ENCODE peak calls at places on chromosome 17, in eight cellular contexts. One of them, this sample, is unnamed.
A peak's percentile ranks its signal among the peaks of the same experiment; 100 is the strongest.

GRCh38 chr17:206941-207560 is 25.6 kb upstream of the DOC2B start:
- DNase-seq in tibial artery: no peak
- DNase-seq in left ventricle myocardium inferior: no peak
- DNase-seq in AG04450: no peak
- DNase-seq in bronchial epithelial cell: no peak
- DNase-seq in stomach: no peak
- DNase-seq in cardiac muscle cell: no peak
- DNase-seq in lung: no peak
- DNase-seq in this sample: no peak

GRCh38 chr17:11039342-11039741 is 201.5 kb upstream of the PIRT start:
- DNase-seq in cardiac muscle cell: no peak
- DNase-seq in lung: no peak
- DNase-seq in AG04450: no peak
- DNase-seq in bronchial epithelial cell: no peak
- DNase-seq in tibial artery: no peak
- DNase-seq in left ventricle myocardium inferior: no peak
- DNase-seq in stomach: no peak
- DNase-seq in this sample: no peak

GRCh38 chr17:67243284-67243683 is 1.7 kb downstream of the HELZ start:
- DNase-seq in lung: no peak
- DNase-seq in cardiac muscle cell: no peak
- DNase-seq in left ventricle myocardium inferior: no peak
- DNase-seq in stomach: no peak
- DNase-seq in bronchial epithelial cell: no peak
- DNase-seq in tibial artery: no peak
- DNase-seq in AG04450: no peak
- DNase-seq in this sample: no peak

GRCh38 chr17:65786479-65786878 is 225.0 kb upstream of the AXIN2 start:
- DNase-seq in left ventricle myocardium inferior: no peak
- DNase-seq in bronchial epithelial cell: no peak
- DNase-seq in tibial artery: no peak
- DNase-seq in lung: no peak
- DNase-seq in AG04450: no peak
- DNase-seq in cardiac muscle cell: no peak
- DNase-seq in stomach: no peak
- DNase-seq in this sample: no peak

GRCh38 chr17:70084476-70084875 is 9.5 kb downstream of the KCNJ16 start:
- DNase-seq in left ventricle myocardium inferior: no peak
- DNase-seq in tibial artery: no peak
- DNase-seq in stomach: no peak
- DNase-seq in bronchial epithelial cell: no peak
- DNase-seq in cardiac muscle cell: no peak
- DNase-seq in AG04450: no peak
- DNase-seq in lung: no peak
- DNase-seq in this sample: no peak

GRCh38 chr17:50550661-50551432 is 3.9 kb downstream of the SPATA20 start:
- DNase-seq in left ventricle myocardium inferior: peak; percentile 79
- DNase-seq in tibial artery: peak; percentile 84
- DNase-seq in bronchial epithelial cell: peak; percentile 56
- DNase-seq in lung: peak; percentile 80
- DNase-seq in stomach: peak; percentile 86
- DNase-seq in cardiac muscle cell: peak; percentile 94
- DNase-seq in AG04450: peak; percentile 73
- DNase-seq in this sample: peak; percentile 47

GRCh38 chr17:19295478-19296200 is 58.5 kb downstream of the EPN2 start:
- DNase-seq in left ventricle myocardium inferior: no peak
- DNase-seq in lung: no peak
- DNase-seq in AG04450: no peak
- DNase-seq in bronchial epithelial cell: no peak
- DNase-seq in cardiac muscle cell: peak; percentile 16
- DNase-seq in stomach: no peak
- DNase-seq in tibial artery: no peak
- DNase-seq in this sample: no peak

GRCh38 chr17:42507671-42508070 is 28.4 kb upstream of the NAGLU start:
- DNase-seq in lung: no peak
- DNase-seq in stomach: no peak
- DNase-seq in left ventricle myocardium inferior: no peak
- DNase-seq in cardiac muscle cell: no peak
- DNase-seq in bronchial epithelial cell: no peak
- DNase-seq in AG04450: no peak
- DNase-seq in tibial artery: no peak
- DNase-seq in this sample: no peak

GRCh38 chr17:28975031-28975430 is 23.7 kb upstream of the PHF12 start:
- DNase-seq in cardiac muscle cell: no peak
- DNase-seq in stomach: no peak
- DNase-seq in AG04450: no peak
- DNase-seq in left ventricle myocardium inferior: no peak
- DNase-seq in lung: no peak
- DNase-seq in bronchial epithelial cell: no peak
- DNase-seq in tibial artery: no peak
- DNase-seq in this sample: no peak

GRCh38 chr17:79405823-79406222 is 205.0 kb downstream of the RBFOX3 start:
- DNase-seq in stomach: no peak
- DNase-seq in AG04450: no peak
- DNase-seq in tibial artery: no peak
- DNase-seq in lung: no peak
- DNase-seq in cardiac muscle cell: no peak
- DNase-seq in left ventricle myocardium inferior: no peak
- DNase-seq in bronchial epithelial cell: no peak
- DNase-seq in this sample: no peak

GRCh38 chr17:1710807-1711553 is 803 bp upstream of the TLCD2 start:
- DNase-seq in bronchial epithelial cell: peak; percentile 44
- DNase-seq in lung: no peak
- DNase-seq in stomach: no peak
- DNase-seq in AG04450: no peak
- DNase-seq in cardiac muscle cell: peak; percentile 49
- DNase-seq in left ventricle myocardium inferior: no peak
- DNase-seq in tibial artery: no peak
- DNase-seq in this sample: no peak

GRCh38 chr17:47413872-47414271 is 90.1 kb downstream of the EFCAB13 start:
- DNase-seq in bronchial epithelial cell: no peak
- DNase-seq in AG04450: no peak
- DNase-seq in lung: no peak
- DNase-seq in left ventricle myocardium inferior: no peak
- DNase-seq in stomach: no peak
- DNase-seq in cardiac muscle cell: no peak
- DNase-seq in tibial artery: no peak
- DNase-seq in this sample: no peak

GRCh38 chr17:69761767-69762321 is 313.2 kb upstream of the KCNJ16 start:
- DNase-seq in AG04450: peak; percentile 93
- DNase-seq in bronchial epithelial cell: peak; percentile 99
- DNase-seq in cardiac muscle cell: peak; percentile 73
- DNase-seq in lung: no peak
- DNase-seq in tibial artery: no peak
- DNase-seq in left ventricle myocardium inferior: no peak
- DNase-seq in stomach: no peak
- DNase-seq in this sample: no peak

GRCh38 chr17:6422654-6423241 is 12.2 kb downstream of the AIPL1 start:
- DNase-seq in tibial artery: no peak
- DNase-seq in cardiac muscle cell: no peak
- DNase-seq in bronchial epithelial cell: no peak
- DNase-seq in AG04450: no peak
- DNase-seq in left ventricle myocardium inferior: no peak
- DNase-seq in lung: no peak
- DNase-seq in stomach: no peak
- DNase-seq in this sample: no peak

DNA sequence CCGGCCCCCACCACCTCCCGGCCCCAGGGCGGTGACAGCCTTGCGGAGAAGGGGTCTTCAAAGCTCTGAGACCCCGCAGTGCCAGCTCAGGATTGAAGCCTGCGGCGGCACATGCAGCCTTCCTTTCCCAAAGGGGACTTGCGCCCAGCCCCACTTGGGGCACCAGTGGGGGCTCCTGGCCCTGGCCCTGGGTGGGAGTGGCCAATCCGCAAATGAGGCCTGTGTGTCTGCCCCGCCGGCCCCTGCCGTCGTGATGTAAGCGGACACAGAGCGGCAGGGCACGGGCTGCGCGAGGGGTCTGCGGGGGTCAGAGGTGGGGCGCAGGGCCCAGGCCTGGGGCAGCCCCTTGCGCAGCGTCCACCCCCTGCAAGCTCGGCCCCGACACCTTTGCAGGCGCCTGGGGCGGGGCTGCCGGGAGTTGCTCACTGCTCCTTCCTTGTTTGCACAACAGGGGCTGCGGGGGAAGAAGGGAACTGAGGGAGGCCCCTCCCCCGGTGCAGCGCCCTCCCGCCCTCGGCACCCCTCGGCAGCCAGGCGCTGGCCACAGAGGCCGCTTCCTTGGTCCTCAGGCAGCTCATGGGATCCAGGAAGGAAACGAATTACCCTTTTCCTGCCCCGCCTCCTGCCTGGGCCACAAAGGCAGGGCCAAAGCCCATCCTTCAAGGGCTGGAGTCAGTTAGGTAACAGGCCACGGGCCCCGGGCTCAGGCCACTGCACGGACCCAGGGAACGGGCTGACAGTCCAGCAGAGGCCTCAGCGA is 2.9 kb downstream of the SLC16A3 start:
- DNase-seq in lung: peak; percentile 88
- DNase-seq in bronchial epithelial cell: no peak
- DNase-seq in stomach: peak; percentile 75
- DNase-seq in tibial artery: peak; percentile 85
- DNase-seq in AG04450: no peak
- DNase-seq in cardiac muscle cell: peak; percentile 92
- DNase-seq in left ventricle myocardium inferior: peak; percentile 86
- DNase-seq in this sample: no peak
- H3K4me3 ChIP-seq in lung: peak overlapping the region; percentile 47
- H3K4me3 ChIP-seq in bronchial epithelial cell: peak overlapping the region; percentile 89
- H3K4me3 ChIP-seq in stomach: peak overlapping the region; percentile 67
- H3K4me3 ChIP-seq in tibial artery: peak overlapping the region; percentile 56
- H3K4me3 ChIP-seq in AG04450: peak overlapping the region; percentile 76
- H3K4me3 ChIP-seq in cardiac muscle cell: peak overlapping the region; percentile 98
- H3K4me3 ChIP-seq in left ventricle myocardium inferior: peak overlapping the region; percentile 73
- H3K4me3 ChIP-seq in this sample: peak overlapping the region; percentile 76

GRCh38 chr17:57604771-57605733 is 140.0 kb downstream of the CCDC182 start:
- DNase-seq in tibial artery: no peak
- DNase-seq in lung: no peak
- DNase-seq in cardiac muscle cell: peak; percentile 68
- DNase-seq in AG04450: peak; percentile 24
- DNase-seq in bronchial epithelial cell: no peak
- DNase-seq in left ventricle myocardium inferior: peak; percentile 54
- DNase-seq in stomach: peak; percentile 70
- DNase-seq in this sample: peak; percentile 78
- TF ChIP-seq CTCF in tibial artery: no peak
- TF ChIP-seq CTCF in lung: no peak
- TF ChIP-seq CTCF in cardiac muscle cell: no peak
- TF ChIP-seq CTCF in AG04450: peak; percentile 6
- TF ChIP-seq CTCF in bronchial epithelial cell: no peak
- TF ChIP-seq CTCF in left ventricle myocardium inferior: no peak
- TF ChIP-seq CTCF in stomach: no peak
- TF ChIP-seq CTCF in this sample: no peak

DNA sequence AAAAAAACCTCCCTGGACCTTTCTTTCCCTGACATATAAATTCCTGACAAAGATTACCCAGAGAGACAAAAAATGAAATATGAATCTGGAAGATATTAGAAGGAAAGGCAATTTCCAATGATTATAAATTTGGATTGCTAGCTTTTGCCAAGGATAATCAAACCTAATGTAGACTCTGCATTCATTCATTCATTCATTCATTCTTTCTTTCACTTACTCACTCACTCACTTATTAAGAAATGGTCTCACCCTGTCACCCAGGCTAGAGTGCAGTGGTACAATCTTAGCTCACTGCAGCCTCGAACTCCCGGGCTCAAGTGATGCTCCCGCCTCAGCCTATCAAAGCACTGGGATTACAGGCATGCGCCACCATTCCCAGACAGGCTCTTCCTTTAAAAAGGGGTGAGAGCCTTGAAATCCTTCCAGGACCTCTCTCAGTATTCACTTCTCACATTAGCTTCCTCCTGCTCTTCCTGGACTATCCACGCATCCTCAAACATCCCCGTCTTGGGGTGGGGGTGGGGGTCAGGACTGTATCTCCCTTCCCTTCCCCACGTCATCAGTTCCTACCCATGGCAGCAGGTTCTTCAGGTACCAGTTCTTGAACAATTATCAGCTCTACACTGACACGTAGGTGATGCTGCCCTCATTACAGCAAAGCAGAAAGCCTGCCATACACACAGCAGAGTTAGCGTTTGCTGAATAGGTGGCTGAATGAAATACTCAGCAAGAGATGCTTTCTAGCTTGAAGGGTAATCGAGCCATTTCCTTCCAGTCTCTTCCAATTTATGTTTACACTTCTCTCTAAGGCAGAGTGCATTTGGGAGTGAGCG is 19.8 kb downstream of the PRPSAP1 start:
- DNase-seq in AG04450: no peak
- DNase-seq in stomach: no peak
- DNase-seq in cardiac muscle cell: no peak
- DNase-seq in lung: no peak
- DNase-seq in tibial artery: no peak
- DNase-seq in bronchial epithelial cell: no peak
- DNase-seq in left ventricle myocardium inferior: no peak
- DNase-seq in this sample: no peak
- H3K4me3 ChIP-seq in AG04450: no peak overlapping the region
- H3K4me3 ChIP-seq in stomach: no peak overlapping the region
- H3K4me3 ChIP-seq in cardiac muscle cell: no peak overlapping the region
- H3K4me3 ChIP-seq in lung: no peak overlapping the region
- H3K4me3 ChIP-seq in tibial artery: no peak overlapping the region
- H3K4me3 ChIP-seq in bronchial epithelial cell: no peak overlapping the region
- H3K4me3 ChIP-seq in left ventricle myocardium inferior: no peak overlapping the region
- H3K4me3 ChIP-seq in this sample: no peak overlapping the region

GRCh38 chr17:36129616-36130015 is 26.0 kb downstream of the CCL4 start:
- DNase-seq in tibial artery: no peak
- DNase-seq in bronchial epithelial cell: no peak
- DNase-seq in cardiac muscle cell: no peak
- DNase-seq in stomach: no peak
- DNase-seq in lung: no peak
- DNase-seq in left ventricle myocardium inferior: no peak
- DNase-seq in AG04450: no peak
- DNase-seq in this sample: no peak

GRCh38 chr17:36131931-36132330 is 28.3 kb downstream of the CCL4 start:
- DNase-seq in bronchial epithelial cell: no peak
- DNase-seq in lung: no peak
- DNase-seq in left ventricle myocardium inferior: no peak
- DNase-seq in tibial artery: no peak
- DNase-seq in cardiac muscle cell: no peak
- DNase-seq in stomach: no peak
- DNase-seq in AG04450: no peak
- DNase-seq in this sample: peak; percentile 23

GRCh38 chr17:36132421-36132831 is 28.8 kb downstream of the CCL4 start:
- DNase-seq in cardiac muscle cell: no peak
- DNase-seq in left ventricle myocardium inferior: no peak
- DNase-seq in AG04450: no peak
- DNase-seq in tibial artery: no peak
- DNase-seq in bronchial epithelial cell: no peak
- DNase-seq in stomach: no peak
- DNase-seq in lung: no peak
- DNase-seq in this sample: peak; percentile 67

GRCh38 chr17:36133629-36134259 is 30.1 kb downstream of the CCL4 start:
- DNase-seq in stomach: no peak
- DNase-seq in lung: no peak
- DNase-seq in tibial artery: no peak
- DNase-seq in bronchial epithelial cell: peak; percentile 7
- DNase-seq in AG04450: no peak
- DNase-seq in cardiac muscle cell: peak; percentile 60
- DNase-seq in left ventricle myocardium inferior: no peak
- DNase-seq in this sample: no peak

DNA sequence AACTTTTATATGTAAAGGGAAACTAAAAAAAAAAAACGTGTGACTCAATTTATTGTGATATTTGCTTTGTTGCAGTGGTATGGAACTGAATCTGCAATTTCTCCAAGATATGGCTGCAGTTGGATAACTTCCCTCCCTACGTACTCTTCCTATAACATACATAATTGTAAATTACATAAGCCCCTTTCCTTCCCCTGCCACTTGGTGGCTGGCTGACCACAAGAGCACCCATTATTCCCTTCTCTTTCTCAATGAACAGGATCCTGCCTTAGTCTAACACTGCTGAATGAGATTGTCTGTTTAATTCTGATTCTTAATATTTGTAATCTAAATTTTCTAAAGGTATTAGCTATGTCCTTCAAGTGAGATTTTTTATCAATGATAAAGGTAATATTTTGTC is 27.8 kb downstream of the CCL4 start:
- DNase-seq in stomach: no peak
- DNase-seq in left ventricle myocardium inferior: no peak
- DNase-seq in bronchial epithelial cell: no peak
- DNase-seq in cardiac muscle cell: peak; percentile 15
- DNase-seq in AG04450: no peak
- DNase-seq in tibial artery: no peak
- DNase-seq in lung: no peak
- DNase-seq in this sample: no peak
- TF ChIP-seq CTCF in stomach: no peak
- TF ChIP-seq CTCF in left ventricle myocardium inferior: no peak
- TF ChIP-seq CTCF in bronchial epithelial cell: no peak
- TF ChIP-seq CTCF in cardiac muscle cell: peak; percentile 16
- TF ChIP-seq CTCF in AG04450: no peak
- TF ChIP-seq CTCF in tibial artery: no peak
- TF ChIP-seq CTCF in lung: peak; percentile 18
- TF ChIP-seq CTCF in this sample: no peak